ENCODE peak calls at places on chromosomes 3 and 15, in six cellular contexts. One of them, this sample, is unnamed.

GRCh38 chr3:185837409-185837808 is 12.6 kb upstream of the IGF2BP2 start:
- DNase-seq in tibial nerve: no peak
- DNase-seq in HuH-7: no peak
- DNase-seq in ovary: no peak
- DNase-seq in astrocyte: no peak
- DNase-seq in IMR-90: peak; percentile 38
- DNase-seq in this sample: no peak

GRCh38 chr3:171000281-171000680 is 26.2 kb downstream of the SLC2A2 start:
- DNase-seq in tibial nerve: no peak
- DNase-seq in HuH-7: no peak
- DNase-seq in ovary: no peak
- DNase-seq in astrocyte: no peak
- DNase-seq in IMR-90: peak; percentile 11
- DNase-seq in this sample: peak; percentile 14

GRCh38 chr15:94844533-94845390 is 613.4 kb downstream of the MCTP2 start:
- DNase-seq in tibial nerve: peak; percentile 37
- DNase-seq in HuH-7: peak; percentile 77
- DNase-seq in ovary: peak; percentile 65
- DNase-seq in astrocyte: peak; percentile 45
- DNase-seq in IMR-90: no peak
- DNase-seq in this sample: no peak

GRCh38 chr3:1092771-1093170 is at the start of gene CNTN6:
- DNase-seq in tibial nerve: no peak
- DNase-seq in HuH-7: no peak
- DNase-seq in ovary: no peak
- DNase-seq in astrocyte: peak; percentile 37
- DNase-seq in IMR-90: no peak
- DNase-seq in this sample: no peak

GRCh38 chr3:127043731-127044510 is 61.0 kb downstream of the PLXNA1 start:
- DNase-seq in tibial nerve: no peak
- DNase-seq in HuH-7: no peak
- DNase-seq in ovary: no peak
- DNase-seq in astrocyte: no peak
- DNase-seq in IMR-90: no peak
- DNase-seq in this sample: no peak

GRCh38 chr3:188164248-188164687 is 10.3 kb downstream of the LPP start:
- DNase-seq in tibial nerve: no peak
- DNase-seq in HuH-7: no peak
- DNase-seq in ovary: no peak
- DNase-seq in astrocyte: no peak
- DNase-seq in IMR-90: no peak
- DNase-seq in this sample: peak; percentile 65

GRCh38 chr3:107953707-107954106 is 137.1 kb downstream of the CD47 start:
- DNase-seq in tibial nerve: no peak
- DNase-seq in HuH-7: no peak
- DNase-seq in ovary: no peak
- DNase-seq in astrocyte: no peak
- DNase-seq in IMR-90: no peak
- DNase-seq in this sample: no peak

GRCh38 chr3:117399311-117400068 is 689.9 kb downstream of the TUSC7 start:
- DNase-seq in tibial nerve: no peak
- DNase-seq in HuH-7: no peak
- DNase-seq in ovary: no peak
- DNase-seq in astrocyte: peak; percentile 52
- DNase-seq in IMR-90: peak; percentile 82
- DNase-seq in this sample: no peak

GRCh38 chr3:5349343-5349742 is 161.8 kb downstream of the EDEM1 start:
- DNase-seq in tibial nerve: no peak
- DNase-seq in HuH-7: no peak
- DNase-seq in ovary: no peak
- DNase-seq in astrocyte: no peak
- DNase-seq in IMR-90: no peak
- DNase-seq in this sample: peak; percentile 26

GRCh38 chr15:77420610-77421369 is at the start of gene HMG20A:
- DNase-seq in tibial nerve: peak; percentile 44
- DNase-seq in HuH-7: peak; percentile 67
- DNase-seq in ovary: peak; percentile 83
- DNase-seq in astrocyte: peak; percentile 89
- DNase-seq in IMR-90: peak; percentile 87
- DNase-seq in this sample: peak; percentile 84

GRCh38 chr3:63706321-63707085 is 54.0 kb downstream of the SNTN start:
- DNase-seq in tibial nerve: no peak
- DNase-seq in HuH-7: no peak
- DNase-seq in ovary: no peak
- DNase-seq in astrocyte: peak; percentile 56
- DNase-seq in IMR-90: no peak
- DNase-seq in this sample: peak; percentile 87

GRCh38 chr3:143302638-143303171 is 183.1 kb downstream of the CHST2 start:
- DNase-seq in tibial nerve: no peak
- DNase-seq in HuH-7: no peak
- DNase-seq in ovary: no peak
- DNase-seq in astrocyte: peak; percentile 72
- DNase-seq in IMR-90: peak; percentile 74
- DNase-seq in this sample: peak; percentile 80

GRCh38 chr3:149638401-149639092 is 19.3 kb downstream of the WWTR1 start:
- DNase-seq in tibial nerve: peak; percentile 19
- DNase-seq in HuH-7: no peak
- DNase-seq in ovary: no peak
- DNase-seq in astrocyte: peak; percentile 51
- DNase-seq in IMR-90: peak; percentile 88
- DNase-seq in this sample: peak; percentile 48

GRCh38 chr3:123272547-123272946 is 70.8 kb downstream of the SEC22A start:
- DNase-seq in tibial nerve: no peak
- DNase-seq in HuH-7: no peak
- DNase-seq in ovary: no peak
- DNase-seq in astrocyte: peak; percentile 39
- DNase-seq in IMR-90: peak; percentile 57
- DNase-seq in this sample: peak; percentile 20

GRCh38 chr3:89606151-89606550 is 498.7 kb downstream of the EPHA3 start:
- DNase-seq in tibial nerve: no peak
- DNase-seq in HuH-7: no peak
- DNase-seq in ovary: no peak
- DNase-seq in astrocyte: no peak
- DNase-seq in IMR-90: peak; percentile 9
- DNase-seq in this sample: no peak

GRCh38 chr3:23580337-23580736 is 225.4 kb upstream of the UBE2E1 start:
- DNase-seq in tibial nerve: no peak
- DNase-seq in HuH-7: no peak
- DNase-seq in ovary: no peak
- DNase-seq in astrocyte: peak; percentile 60
- DNase-seq in IMR-90: peak; percentile 87
- DNase-seq in this sample: peak; percentile 79

GRCh38 chr3:175728566-175728965 is 869.4 kb downstream of the NAALADL2 start:
- DNase-seq in tibial nerve: no peak
- DNase-seq in HuH-7: no peak
- DNase-seq in ovary: no peak
- DNase-seq in astrocyte: no peak
- DNase-seq in IMR-90: no peak
- DNase-seq in this sample: no peak

GRCh38 chr3:177439729-177440269 is 242.5 kb upstream of the TBL1XR1 start:
- DNase-seq in tibial nerve: no peak
- DNase-seq in HuH-7: no peak
- DNase-seq in ovary: no peak
- DNase-seq in astrocyte: peak; percentile 71
- DNase-seq in IMR-90: peak; percentile 35
- DNase-seq in this sample: no peak

GRCh38 chr3:81554348-81554747 is 207.1 kb downstream of the GBE1 start:
- DNase-seq in tibial nerve: no peak
- DNase-seq in HuH-7: no peak
- DNase-seq in ovary: no peak
- DNase-seq in astrocyte: peak; percentile 83
- DNase-seq in IMR-90: peak; percentile 82
- DNase-seq in this sample: peak; percentile 11

GRCh38 chr15:40844543-40844981 is 714 bp downstream of the SPINT1 start:
- DNase-seq in tibial nerve: no peak
- DNase-seq in HuH-7: no peak
- DNase-seq in ovary: no peak
- DNase-seq in astrocyte: no peak
- DNase-seq in IMR-90: no peak
- DNase-seq in this sample: no peak

GRCh38 chr15:68310178-68310810 is 32.7 kb downstream of the FEM1B start:
- DNase-seq in tibial nerve: peak; percentile 32
- DNase-seq in HuH-7: peak; percentile 1
- DNase-seq in ovary: no peak
- DNase-seq in astrocyte: no peak
- DNase-seq in IMR-90: no peak
- DNase-seq in this sample: no peak

GRCh38 chr3:123582315-123582714 is 2.5 kb downstream of the HACD2 start:
- DNase-seq in tibial nerve: no peak
- DNase-seq in HuH-7: no peak
- DNase-seq in ovary: no peak
- DNase-seq in astrocyte: no peak
- DNase-seq in IMR-90: no peak
- DNase-seq in this sample: peak; percentile 76

GRCh38 chr15:79037848-79038247 is 52.7 kb downstream of the RASGRF1 start:
- DNase-seq in tibial nerve: no peak
- DNase-seq in HuH-7: no peak
- DNase-seq in ovary: no peak
- DNase-seq in astrocyte: no peak
- DNase-seq in IMR-90: no peak
- DNase-seq in this sample: peak; percentile 39

GRCh38 chr3:4866841-4867240 is 112.4 kb upstream of the BHLHE40 start:
- DNase-seq in tibial nerve: no peak
- DNase-seq in HuH-7: peak; percentile 15
- DNase-seq in ovary: no peak
- DNase-seq in astrocyte: peak; percentile 30
- DNase-seq in IMR-90: peak; percentile 30
- DNase-seq in this sample: peak; percentile 55

GRCh38 chr3:40185029-40185695 is 124.3 kb upstream of the EIF1B start:
- DNase-seq in tibial nerve: no peak
- DNase-seq in HuH-7: no peak
- DNase-seq in ovary: no peak
- DNase-seq in astrocyte: no peak
- DNase-seq in IMR-90: no peak
- DNase-seq in this sample: no peak

GRCh38 chr15:70197945-70198361 is 100.2 kb upstream of the TLE3 start:
- DNase-seq in tibial nerve: no peak
- DNase-seq in HuH-7: peak; percentile 82
- DNase-seq in ovary: peak; percentile 22
- DNase-seq in astrocyte: no peak
- DNase-seq in IMR-90: no peak
- DNase-seq in this sample: no peak

GRCh38 chr3:138921316-138922292 is 25.3 kb downstream of the FOXL2 start:
- DNase-seq in tibial nerve: no peak
- DNase-seq in HuH-7: no peak
- DNase-seq in ovary: no peak
- DNase-seq in astrocyte: peak; percentile 87
- DNase-seq in IMR-90: peak; percentile 81
- DNase-seq in this sample: peak; percentile 78

GRCh38 chr15:43799945-43800285 is at the start of gene SERINC4:
- DNase-seq in tibial nerve: no peak
- DNase-seq in HuH-7: no peak
- DNase-seq in ovary: peak; percentile 44
- DNase-seq in astrocyte: no peak
- DNase-seq in IMR-90: no peak
- DNase-seq in this sample: no peak

GRCh38 chr3:78604328-78604727 is 1163.5 kb downstream of the ROBO1 start:
- DNase-seq in tibial nerve: no peak
- DNase-seq in HuH-7: no peak
- DNase-seq in ovary: no peak
- DNase-seq in astrocyte: peak; percentile 88
- DNase-seq in IMR-90: peak; percentile 80
- DNase-seq in this sample: peak; percentile 61

GRCh38 chr3:115623414-115623868 is at the start of gene GAP43:
- DNase-seq in tibial nerve: peak; percentile 4
- DNase-seq in HuH-7: peak; percentile 10
- DNase-seq in ovary: peak; percentile 33
- DNase-seq in astrocyte: peak; percentile 96
- DNase-seq in IMR-90: peak; percentile 86
- DNase-seq in this sample: peak; percentile 58

GRCh38 chr3:39361252-39361927 is 21.8 kb upstream of the SLC25A38 start:
- DNase-seq in tibial nerve: no peak
- DNase-seq in HuH-7: no peak
- DNase-seq in ovary: no peak
- DNase-seq in astrocyte: no peak
- DNase-seq in IMR-90: no peak
- DNase-seq in this sample: no peak

GRCh38 chr15:25242166-25242879 is 196.5 kb downstream of the UBE3A start:
- DNase-seq in tibial nerve: no peak
- DNase-seq in HuH-7: no peak
- DNase-seq in ovary: no peak
- DNase-seq in astrocyte: no peak
- DNase-seq in IMR-90: no peak
- DNase-seq in this sample: no peak

GRCh38 chr3:64138656-64139375 is 86.5 kb downstream of the PRICKLE2 start:
- DNase-seq in tibial nerve: no peak
- DNase-seq in HuH-7: no peak
- DNase-seq in ovary: no peak
- DNase-seq in astrocyte: no peak
- DNase-seq in IMR-90: no peak
- DNase-seq in this sample: peak; percentile 16

GRCh38 chr3:39413691-39414420 is 7.3 kb downstream of the RPSA start:
- DNase-seq in tibial nerve: no peak
- DNase-seq in HuH-7: no peak
- DNase-seq in ovary: no peak
- DNase-seq in astrocyte: no peak
- DNase-seq in IMR-90: no peak
- DNase-seq in this sample: no peak

GRCh38 chr3:144437989-144438388 is 466.4 kb downstream of the DIPK2A start:
- DNase-seq in tibial nerve: no peak
- DNase-seq in HuH-7: no peak
- DNase-seq in ovary: no peak
- DNase-seq in astrocyte: no peak
- DNase-seq in IMR-90: no peak
- DNase-seq in this sample: no peak